ENCODE peak calls at places on chromosome 11, in six cellular contexts. R, I, Y, D, E and H are unnamed samples.

GRCh38 chr11:100777736-100778135 is 90.6 kb downstream of the ARHGAP42 start:
- DNase-seq in D (no peak), R (no peak), Y (no peak), E (no peak), I (no peak), H (no peak)

GRCh38 chr11:102153082-102153481 is 42.8 kb downstream of the YAP1 start:
- DNase-seq in Y (no peak), R (no peak), E (no peak), D (no peak), I (peak), H (no peak)

GRCh38 chr11:92432515-92432914 is 207.9 kb downstream of the FAT3 start:
- DNase-seq in D (no peak), I (no peak), R (no peak), E (no peak), Y (no peak), H (no peak)

GRCh38 chr11:122229078-122229477 is 113.1 kb upstream of the BLID start:
- DNase-seq in I (no peak), R (no peak), D (peak), Y (peak), E (no peak), H (peak)

GRCh38 chr11:34218067-34218466 is 112.6 kb downstream of the NAT10 start:
- DNase-seq in D (no peak), E (no peak), R (no peak), Y (no peak), I (no peak), H (no peak)

GRCh38 chr11:81959341-81959740 is 774.3 kb downstream of the FAM181B start:
- DNase-seq in Y (no peak), R (no peak), E (no peak), I (no peak), D (no peak), H (no peak)

GRCh38 chr11:62392944-62393628 is 25.7 kb upstream of the SCGB1A1 start:
- DNase-seq in D (no peak), E (no peak), Y (no peak), R (no peak), I (no peak), H (no peak)

GRCh38 chr11:70622091-70622490 is 223.8 kb downstream of the CTTN start:
- DNase-seq in E (no peak), I (no peak), D (no peak), Y (no peak), R (no peak), H (no peak)

GRCh38 chr11:107218123-107219084 is 200.1 kb upstream of the GUCY1A2 start:
- DNase-seq in E (no peak), D (no peak), Y (no peak), I (no peak), R (no peak), H (no peak)

GRCh38 chr11:27213232-27213660 is 149.8 kb downstream of the CCDC34 start:
- DNase-seq in I (peak), R (no peak), E (no peak), Y (peak), D (peak), H (peak)

GRCh38 chr11:7196396-7197146 is 55.1 kb upstream of the SYT9 start:
- DNase-seq in R (no peak), E (no peak), Y (no peak), D (peak), I (no peak), H (no peak)

GRCh38 chr11:30255637-30256036 is 24.8 kb downstream of the FSHB start:
- DNase-seq in E (no peak), I (no peak), R (no peak), Y (no peak), D (no peak), H (no peak)

GRCh38 chr11:31873115-31873514 is 62.0 kb upstream of the PAX6 start:
- DNase-seq in D (no peak), R (no peak), I (no peak), Y (no peak), E (no peak), H (no peak)

GRCh38 chr11:28833670-28834069 is 725.5 kb downstream of the METTL15 start:
- DNase-seq in R (no peak), I (peak), D (peak), Y (peak), E (no peak), H (peak)

GRCh38 chr11:66136752-66137123 is 66.7 kb downstream of the PACS1 start:
- DNase-seq in R (no peak), I (peak), Y (no peak), D (peak), E (no peak), H (peak)

DNA sequence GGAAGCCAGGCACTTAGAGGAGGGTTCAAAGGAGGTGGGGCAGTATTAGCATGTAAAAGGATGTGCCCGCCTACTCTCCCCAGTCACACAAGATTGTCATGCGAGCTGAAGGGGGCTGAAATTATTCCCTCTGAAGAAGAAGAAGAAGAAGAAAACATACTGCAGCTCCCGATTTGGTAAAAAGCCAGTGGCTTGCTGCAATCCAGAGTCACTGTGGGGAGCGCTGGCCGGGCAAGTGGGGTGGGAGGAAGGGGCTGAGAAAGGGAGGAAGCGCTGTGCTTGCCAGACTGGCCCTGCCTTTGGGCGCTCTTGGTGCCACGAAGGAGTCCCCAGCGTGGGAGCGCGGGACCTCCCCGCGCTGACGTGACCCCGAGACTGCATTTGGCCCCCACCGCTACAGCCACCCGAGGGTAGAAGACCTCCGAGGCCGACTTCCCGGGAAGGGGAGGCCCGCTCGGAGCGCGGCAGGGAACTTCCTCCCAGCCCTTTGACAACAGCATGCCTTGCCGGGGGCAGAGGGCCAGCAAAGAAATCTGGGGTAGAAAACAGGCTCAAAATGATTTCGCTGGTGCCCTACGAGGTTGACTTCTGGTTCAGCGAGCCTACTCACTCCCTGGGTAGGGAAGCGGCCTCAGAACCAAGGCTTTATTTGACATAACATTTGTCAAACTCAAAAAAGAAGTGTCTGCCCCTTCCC is 906.3 kb downstream of the DLG2 start:
- DNase-seq in D (no peak), R (peak), I (peak), E (peak), Y (no peak), H (no peak)
- H3K4me3 ChIP-seq in D (no peak), R (peak), I (peak), E (peak), Y (peak), H (peak)

DNA sequence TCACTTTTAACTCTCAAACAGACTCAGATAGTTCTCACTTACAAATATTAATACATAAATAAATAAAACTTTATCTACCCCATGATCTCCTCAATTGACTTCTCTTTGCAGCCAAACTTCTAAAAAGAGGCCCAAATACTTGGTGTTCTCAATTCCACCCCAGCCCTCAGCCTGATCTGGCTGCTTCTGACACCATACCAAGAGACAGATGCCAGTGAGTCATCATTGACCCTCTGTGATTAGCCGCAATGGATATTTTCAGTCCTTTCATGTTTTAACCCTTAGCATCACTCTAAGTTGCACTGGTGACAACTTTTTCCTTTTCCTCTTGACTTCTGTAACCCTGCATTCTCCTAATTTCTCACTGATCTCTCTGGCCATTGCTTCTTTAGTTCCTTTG is 184.1 kb upstream of the ARHGAP20 start:
- DNase-seq in E (no peak), R (no peak), D (peak), Y (peak), I (peak), H (peak)
- H3K4me3 ChIP-seq in E (no peak), R (no peak), D (no peak), Y (no peak), I (no peak), H (no peak)

DNA sequence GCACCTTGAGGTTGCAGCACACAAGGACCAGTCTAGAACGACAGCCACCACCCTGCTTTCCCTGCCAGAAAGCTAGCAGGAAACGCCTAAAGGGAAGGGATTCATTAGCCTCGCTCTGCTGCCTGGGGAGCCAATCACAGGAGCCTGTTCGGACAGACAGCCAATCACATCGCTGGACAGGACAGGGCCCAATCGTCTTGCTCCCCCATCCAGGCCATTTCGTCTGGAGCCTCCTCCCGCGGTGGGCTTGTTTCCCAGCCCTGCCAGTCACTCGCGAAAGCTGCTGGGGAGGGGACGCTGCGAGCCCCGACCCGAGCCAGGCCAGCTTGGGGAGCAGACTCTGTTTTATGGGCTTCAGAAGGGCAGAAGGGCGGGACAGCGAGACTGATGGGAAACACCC is 79.8 kb upstream of the NCAM1 start:
- DNase-seq in D (no peak), I (peak), R (peak), Y (no peak), E (peak), H (peak)
- H3K4me3 ChIP-seq in D (peak), I (peak), R (peak), Y (no peak), E (peak), H (peak)

DNA sequence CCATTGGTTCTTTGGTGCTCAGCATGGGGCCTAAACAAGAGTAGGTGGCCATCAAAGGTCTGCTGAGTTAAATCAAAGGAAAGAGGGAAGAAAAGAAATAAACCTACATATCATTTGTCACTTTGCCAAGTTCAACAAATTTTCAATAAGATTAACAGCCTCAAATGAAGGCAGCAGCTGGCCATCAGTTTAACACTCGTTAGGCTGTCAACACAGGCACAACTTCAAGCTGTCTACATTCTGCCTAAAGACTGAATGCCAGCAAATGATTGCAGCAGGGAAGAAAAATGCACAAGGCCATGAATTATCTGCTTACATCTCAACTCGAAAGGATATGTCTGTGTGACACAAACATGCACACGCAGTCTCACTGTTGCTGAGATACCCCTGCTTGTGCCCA is 40.2 kb downstream of the TRIM66 start:
- DNase-seq in I (no peak), E (no peak), Y (no peak), D (no peak), R (no peak), H (no peak)
- H3K4me3 ChIP-seq in I (no peak), E (no peak), Y (no peak), D (no peak), R (no peak), H (no peak)

GRCh38 chr11:12003815-12004214 is 4.6 kb downstream of the DKK3 start:
- DNase-seq in D (no peak), E (no peak), R (no peak), Y (no peak), I (no peak), H (no peak)

GRCh38 chr11:12005061-12005460 is 3.4 kb downstream of the DKK3 start:
- DNase-seq in R (no peak), E (no peak), D (no peak), I (no peak), Y (no peak), H (no peak)

GRCh38 chr11:12006552-12007229 is 1.7 kb downstream of the DKK3 start:
- DNase-seq in D (no peak), E (no peak), I (no peak), Y (no peak), R (no peak), H (no peak)

GRCh38 chr11:12007230-12007593 is 1.2 kb downstream of the DKK3 start:
- DNase-seq in D (no peak), I (no peak), R (no peak), E (no peak), Y (no peak), H (no peak)

DNA sequence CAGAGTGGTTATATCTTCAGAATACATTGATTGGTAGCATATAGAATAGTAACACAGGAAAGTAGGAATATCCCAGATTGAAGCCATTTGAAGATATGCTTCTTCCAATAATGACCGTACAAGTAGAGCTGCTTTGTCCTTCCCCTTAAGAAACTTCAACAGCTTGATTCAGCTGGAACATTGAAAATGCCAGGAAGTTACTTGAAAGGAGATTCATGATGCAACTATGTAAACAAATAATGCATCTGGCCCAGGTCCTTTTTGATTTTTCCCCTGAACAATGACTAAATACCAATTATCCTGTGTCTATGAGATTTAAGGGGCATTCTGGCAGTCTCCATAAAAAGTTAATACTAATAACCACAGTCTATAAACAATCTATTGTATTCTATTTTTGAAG is 3.0 kb downstream of the DKK3 start:
- DNase-seq in R (no peak), Y (no peak), D (peak), E (no peak), I (peak), H (peak)
- H3K4me3 ChIP-seq in R (no peak), Y (no peak), D (peak), E (no peak), I (no peak), H (peak)

GRCh38 chr11:116500002-116500832 is 272.6 kb downstream of the BUD13 start:
- DNase-seq in D (no peak), E (no peak), I (no peak), Y (no peak), R (no peak), H (no peak)
- H3K4me3 ChIP-seq in D (no peak), E (no peak), I (no peak), Y (no peak), R (no peak), H (no peak)

GRCh38 chr11:119741369-119742262 is 12.6 kb upstream of the NECTIN1 start:
- DNase-seq in E (no peak), D (no peak), R (peak), Y (no peak), I (peak), H (no peak)

GRCh38 chr11:119742263-119742861 is 13.4 kb upstream of the NECTIN1 start:
- DNase-seq in Y (no peak), E (no peak), I (peak), D (no peak), R (no peak), H (no peak)

GRCh38 chr11:119744577-119744976 is 15.6 kb upstream of the NECTIN1 start:
- DNase-seq in E (no peak), I (no peak), R (no peak), D (no peak), Y (no peak), H (no peak)

GRCh38 chr11:119745112-119745511 is 16.1 kb upstream of the NECTIN1 start:
- DNase-seq in I (no peak), Y (no peak), E (no peak), R (no peak), D (no peak), H (no peak)

GRCh38 chr11:119743041-119743440 is 14.0 kb upstream of the NECTIN1 start:
- DNase-seq in I (no peak), Y (no peak), E (no peak), R (no peak), D (no peak), H (no peak)
- H3K4me3 ChIP-seq in I (no peak), Y (no peak), E (no peak), R (no peak), D (no peak), H (no peak)

GRCh38 chr11:19711911-19712280 is 741 bp upstream of the NAV2 start:
- DNase-seq in D (peak), R (peak), I (no peak), E (no peak), Y (no peak), H (no peak)
- H3K4me3 ChIP-seq in D (peak), R (peak), I (peak), E (peak), Y (peak), H (peak)

GRCh38 chr11:79439430-79439892 is 1.4 kb downstream of the TENM4 start:
- DNase-seq in D (peak), I (peak), Y (no peak), R (peak), E (no peak), H (peak)
- H3K4me3 ChIP-seq in D (peak), I (peak), Y (peak), R (peak), E (peak), H (peak)